ENCODE peak calls at places on chromosomes 1 and 21, in six cellular contexts. One of them, this sample, is unnamed.

GRCh38 chr1:109657970-109658369 is 2.1 kb downstream of the GSTM4 start:
- DNase-seq in H1: no peak
- DNase-seq in H9: no peak
- DNase-seq in neuronal stem cell: no peak
- DNase-seq in IMR-90: no peak
- DNase-seq in trophoblast cell: no peak
- DNase-seq in this sample: no peak

GRCh38 chr21:41923641-41924342 is 30.0 kb downstream of the C2CD2 start:
- DNase-seq in H1: no peak
- DNase-seq in H9: no peak
- DNase-seq in neuronal stem cell: no peak
- DNase-seq in IMR-90: peak; percentile 47
- DNase-seq in trophoblast cell: no peak
- DNase-seq in this sample: no peak

GRCh38 chr1:42136466-42136865 is 16.7 kb upstream of the GUCA2B start:
- DNase-seq in H1: peak; percentile 8
- DNase-seq in H9: no peak
- DNase-seq in neuronal stem cell: no peak
- DNase-seq in IMR-90: no peak
- DNase-seq in trophoblast cell: no peak
- DNase-seq in this sample: no peak

GRCh38 chr1:94095112-94095637 is 25.8 kb downstream of the ABCA4 start:
- DNase-seq in H1: no peak
- DNase-seq in H9: no peak
- DNase-seq in neuronal stem cell: no peak
- DNase-seq in IMR-90: peak; percentile 95
- DNase-seq in trophoblast cell: no peak
- DNase-seq in this sample: peak; percentile 43

GRCh38 chr1:46343351-46343695 is 2.7 kb downstream of the NSUN4 start:
- DNase-seq in H1: no peak
- DNase-seq in H9: no peak
- DNase-seq in neuronal stem cell: no peak
- DNase-seq in IMR-90: no peak
- DNase-seq in trophoblast cell: no peak
- DNase-seq in this sample: no peak

GRCh38 chr1:80656011-80656627 is 1144.6 kb upstream of the ADGRL2 start:
- DNase-seq in H1: no peak
- DNase-seq in H9: peak; percentile 46
- DNase-seq in neuronal stem cell: no peak
- DNase-seq in IMR-90: no peak
- DNase-seq in trophoblast cell: peak; percentile 32
- DNase-seq in this sample: peak; percentile 25

GRCh38 chr1:49358036-49358435 is 581.3 kb upstream of the BEND5 start:
- DNase-seq in H1: no peak
- DNase-seq in H9: no peak
- DNase-seq in neuronal stem cell: no peak
- DNase-seq in IMR-90: no peak
- DNase-seq in trophoblast cell: no peak
- DNase-seq in this sample: no peak

GRCh38 chr1:176691251-176692228 is 228.6 kb downstream of the PAPPA2 start:
- DNase-seq in H1: no peak
- DNase-seq in H9: peak; percentile 61
- DNase-seq in neuronal stem cell: peak; percentile 58
- DNase-seq in IMR-90: peak; percentile 43
- DNase-seq in trophoblast cell: peak; percentile 69
- DNase-seq in this sample: peak; percentile 48

GRCh38 chr1:15939181-15940109 is 36.5 kb downstream of the ZBTB17 start:
- DNase-seq in H1: peak; percentile 38
- DNase-seq in H9: no peak
- DNase-seq in neuronal stem cell: no peak
- DNase-seq in IMR-90: peak; percentile 63
- DNase-seq in trophoblast cell: peak; percentile 82
- DNase-seq in this sample: peak; percentile 83

GRCh38 chr1:65189716-65190115 is 41.7 kb downstream of the AK4 start:
- DNase-seq in H1: no peak
- DNase-seq in H9: no peak
- DNase-seq in neuronal stem cell: no peak
- DNase-seq in IMR-90: peak; percentile 44
- DNase-seq in trophoblast cell: no peak
- DNase-seq in this sample: peak; percentile 27

GRCh38 chr1:116130376-116130775 is 19.2 kb downstream of the MAB21L3 start:
- DNase-seq in H1: no peak
- DNase-seq in H9: no peak
- DNase-seq in neuronal stem cell: no peak
- DNase-seq in IMR-90: no peak
- DNase-seq in trophoblast cell: no peak
- DNase-seq in this sample: no peak

GRCh38 chr1:3522112-3522511 is 67.6 kb downstream of the ARHGEF16 start:
- DNase-seq in H1: no peak
- DNase-seq in H9: no peak
- DNase-seq in neuronal stem cell: no peak
- DNase-seq in IMR-90: no peak
- DNase-seq in trophoblast cell: no peak
- DNase-seq in this sample: no peak

GRCh38 chr1:34125721-34126380 is 39.2 kb downstream of the CSMD2 start:
- DNase-seq in H1: peak; percentile 20
- DNase-seq in H9: no peak
- DNase-seq in neuronal stem cell: no peak
- DNase-seq in IMR-90: no peak
- DNase-seq in trophoblast cell: no peak
- DNase-seq in this sample: no peak

GRCh38 chr1:12161662-12162458 is 4.9 kb upstream of the TNFRSF1B start:
- DNase-seq in H1: no peak
- DNase-seq in H9: peak; percentile 65
- DNase-seq in neuronal stem cell: no peak
- DNase-seq in IMR-90: peak; percentile 94
- DNase-seq in trophoblast cell: peak; percentile 87
- DNase-seq in this sample: peak; percentile 88

GRCh38 chr1:41592451-41593125 is 108.1 kb upstream of the EDN2 start:
- DNase-seq in H1: no peak
- DNase-seq in H9: no peak
- DNase-seq in neuronal stem cell: no peak
- DNase-seq in IMR-90: no peak
- DNase-seq in trophoblast cell: no peak
- DNase-seq in this sample: no peak

GRCh38 chr1:82464362-82464931 is 663.7 kb downstream of the ADGRL2 start:
- DNase-seq in H1: no peak
- DNase-seq in H9: no peak
- DNase-seq in neuronal stem cell: no peak
- DNase-seq in IMR-90: no peak
- DNase-seq in trophoblast cell: no peak
- DNase-seq in this sample: peak; percentile 78

GRCh38 chr1:28067523-28068090 is 20.8 kb downstream of the EYA3 start:
- DNase-seq in H1: no peak
- DNase-seq in H9: no peak
- DNase-seq in neuronal stem cell: no peak
- DNase-seq in IMR-90: peak; percentile 57
- DNase-seq in trophoblast cell: no peak
- DNase-seq in this sample: no peak

GRCh38 chr21:32094792-32095191 is 184.1 kb downstream of the MIS18A start:
- DNase-seq in H1: no peak
- DNase-seq in H9: peak; percentile 45
- DNase-seq in neuronal stem cell: no peak
- DNase-seq in IMR-90: peak; percentile 46
- DNase-seq in trophoblast cell: peak; percentile 12
- DNase-seq in this sample: peak; percentile 14

GRCh38 chr1:96281491-96281890 is 440.1 kb upstream of the PTBP2 start:
- DNase-seq in H1: no peak
- DNase-seq in H9: no peak
- DNase-seq in neuronal stem cell: no peak
- DNase-seq in IMR-90: no peak
- DNase-seq in trophoblast cell: no peak
- DNase-seq in this sample: no peak

GRCh38 chr1:213053455-213053854 is 2.4 kb downstream of the RPS6KC1 start:
- DNase-seq in H1: no peak
- DNase-seq in H9: no peak
- DNase-seq in neuronal stem cell: no peak
- DNase-seq in IMR-90: no peak
- DNase-seq in trophoblast cell: no peak
- DNase-seq in this sample: no peak

GRCh38 chr1:186763107-186763506 is 65.6 kb upstream of the PLA2G4A start:
- DNase-seq in H1: no peak
- DNase-seq in H9: no peak
- DNase-seq in neuronal stem cell: no peak
- DNase-seq in IMR-90: peak; percentile 83
- DNase-seq in trophoblast cell: peak; percentile 48
- DNase-seq in this sample: peak; percentile 82

GRCh38 chr1:228376262-228376628 is 30.4 kb downstream of the TRIM11 start:
- DNase-seq in H1: no peak
- DNase-seq in H9: no peak
- DNase-seq in neuronal stem cell: no peak
- DNase-seq in IMR-90: no peak
- DNase-seq in trophoblast cell: no peak
- DNase-seq in this sample: peak; percentile 40

GRCh38 chr1:33692216-33693188 is 171.4 kb upstream of the HMGB4 start:
- DNase-seq in H1: no peak
- DNase-seq in H9: no peak
- DNase-seq in neuronal stem cell: no peak
- DNase-seq in IMR-90: no peak
- DNase-seq in trophoblast cell: no peak
- DNase-seq in this sample: no peak

GRCh38 chr21:38499296-38499695 is 1.0 kb upstream of the ERG start:
- DNase-seq in H1: no peak
- DNase-seq in H9: no peak
- DNase-seq in neuronal stem cell: no peak
- DNase-seq in IMR-90: no peak
- DNase-seq in trophoblast cell: no peak
- DNase-seq in this sample: peak; percentile 14

GRCh38 chr1:53073899-53074311 is 11.9 kb downstream of the PODN start:
- DNase-seq in H1: no peak
- DNase-seq in H9: peak; percentile 14
- DNase-seq in neuronal stem cell: no peak
- DNase-seq in IMR-90: no peak
- DNase-seq in trophoblast cell: no peak
- DNase-seq in this sample: no peak

GRCh38 chr1:214496126-214496525 is 55.3 kb downstream of the PTPN14 start:
- DNase-seq in H1: no peak
- DNase-seq in H9: no peak
- DNase-seq in neuronal stem cell: no peak
- DNase-seq in IMR-90: no peak
- DNase-seq in trophoblast cell: no peak
- DNase-seq in this sample: peak; percentile 35

GRCh38 chr1:67818725-67819301 is 14.5 kb downstream of the GNG12 start:
- DNase-seq in H1: no peak
- DNase-seq in H9: no peak
- DNase-seq in neuronal stem cell: no peak
- DNase-seq in IMR-90: no peak
- DNase-seq in trophoblast cell: peak; percentile 97
- DNase-seq in this sample: no peak

GRCh38 chr1:68321084-68321685 is 88.9 kb upstream of the WLS start:
- DNase-seq in H1: peak; percentile 56
- DNase-seq in H9: peak; percentile 77
- DNase-seq in neuronal stem cell: peak; percentile 27
- DNase-seq in IMR-90: peak; percentile 61
- DNase-seq in trophoblast cell: peak; percentile 51
- DNase-seq in this sample: peak; percentile 67

GRCh38 chr1:4654764-4655673 is 610 bp downstream of the AJAP1 start:
- DNase-seq in H1: peak; percentile 67
- DNase-seq in H9: no peak
- DNase-seq in neuronal stem cell: no peak
- DNase-seq in IMR-90: no peak
- DNase-seq in trophoblast cell: no peak
- DNase-seq in this sample: no peak
- H3K9me3 ChIP-seq in H1: no peaks in the 10 kb centered on the region
- H3K9me3 ChIP-seq in H9: no peaks in the 10 kb centered on the region
- H3K9me3 ChIP-seq in neuronal stem cell: no peaks in the 10 kb centered on the region
- H3K9me3 ChIP-seq in IMR-90: no peaks in the 10 kb centered on the region
- H3K9me3 ChIP-seq in trophoblast cell: no peaks in the 10 kb centered on the region
- H3K9me3 ChIP-seq in this sample: no peaks in the 10 kb centered on the region

DNA sequence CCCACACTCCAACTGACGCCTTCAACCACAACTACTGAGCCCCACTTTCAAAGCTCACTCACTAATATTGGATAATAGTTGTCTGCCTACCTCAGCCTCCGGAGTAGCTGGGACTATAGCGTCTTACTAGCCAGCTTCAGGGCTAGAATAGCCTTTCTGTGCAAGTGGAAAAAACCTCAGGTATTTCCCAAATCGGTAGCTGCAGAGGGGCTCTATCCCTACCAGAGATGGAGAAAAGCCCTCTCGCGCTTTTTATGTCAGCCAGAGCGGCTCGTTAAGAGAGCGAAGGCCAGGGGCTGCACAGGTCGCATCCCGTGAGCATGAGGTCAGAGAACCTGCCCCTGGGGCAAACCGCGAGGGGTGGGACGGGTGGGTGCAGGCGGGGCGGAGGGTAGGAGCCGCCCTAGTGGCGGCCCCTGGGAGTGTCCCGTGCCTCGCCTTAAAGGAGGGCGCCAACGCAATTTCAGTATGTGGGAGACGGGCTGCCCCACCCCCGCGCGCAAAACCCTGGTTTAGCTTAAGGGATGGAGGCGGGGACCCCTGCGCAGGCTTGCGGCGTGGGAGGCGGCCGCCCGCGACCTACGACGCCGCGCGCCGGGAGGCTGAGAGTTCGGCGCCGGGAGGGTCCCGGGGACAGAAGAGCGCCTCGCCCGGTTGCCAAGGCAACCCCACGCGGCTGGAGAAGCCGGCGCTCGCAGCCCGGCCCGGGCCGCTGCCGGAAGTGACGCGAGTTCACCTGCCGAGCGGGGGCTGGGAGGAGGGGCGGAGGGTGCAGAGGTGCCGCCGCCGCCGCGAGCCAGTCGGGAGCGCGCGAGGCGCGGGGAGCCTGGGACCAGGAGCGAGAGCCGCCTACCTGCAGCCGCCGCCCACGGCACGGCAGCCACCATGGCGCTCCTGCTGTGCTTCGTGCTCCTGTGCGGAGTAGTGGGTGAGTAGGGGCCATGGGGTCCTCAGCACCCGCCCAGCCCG is at the start of gene CXADR:
- DNase-seq in H1: peak; percentile 94
- DNase-seq in H9: peak; percentile 93
- DNase-seq in neuronal stem cell: peak; percentile 92
- DNase-seq in IMR-90: no peak
- DNase-seq in trophoblast cell: peak; percentile 39
- DNase-seq in this sample: peak; percentile 33
- H4K8ac ChIP-seq in H1: peak within 1 kb of the TSS; percentile 99
- H4K8ac ChIP-seq in H9: no peak within 1 kb of the TSS
- H4K8ac ChIP-seq in neuronal stem cell: no peak within 1 kb of the TSS
- H4K8ac ChIP-seq in IMR-90: no peak within 1 kb of the TSS
- H4K8ac ChIP-seq in trophoblast cell: peak within 1 kb of the TSS; percentile 92
- H4K8ac ChIP-seq in this sample: no peak within 1 kb of the TSS

DNA sequence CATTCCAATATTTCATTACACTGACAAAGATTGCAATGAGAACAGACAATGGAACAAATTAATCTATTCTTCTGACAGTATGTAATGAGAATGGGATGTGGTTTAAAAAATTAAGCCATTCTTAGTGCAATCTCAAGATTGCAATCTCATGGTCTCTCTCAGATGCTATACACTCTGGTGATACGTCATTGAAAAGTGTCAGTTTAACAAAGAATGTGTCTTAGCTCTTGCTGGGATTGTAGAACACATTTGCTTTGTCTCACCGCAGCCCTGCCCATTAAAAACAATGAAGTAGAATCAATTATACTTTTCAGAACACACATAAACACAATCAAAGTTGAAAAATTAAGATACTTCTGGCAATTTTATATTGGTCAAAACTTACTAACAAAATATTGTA is 55.1 kb downstream of the LRRC53 start:
- DNase-seq in H1: no peak
- DNase-seq in H9: no peak
- DNase-seq in neuronal stem cell: no peak
- DNase-seq in IMR-90: no peak
- DNase-seq in trophoblast cell: no peak
- DNase-seq in this sample: no peak
- H3K9me3 ChIP-seq in H1: no peaks in the 10 kb centered on the region
- H3K9me3 ChIP-seq in H9: no peaks in the 10 kb centered on the region
- H3K9me3 ChIP-seq in neuronal stem cell: no peaks in the 10 kb centered on the region
- H3K9me3 ChIP-seq in IMR-90: no peaks in the 10 kb centered on the region
- H3K9me3 ChIP-seq in trophoblast cell: no peaks in the 10 kb centered on the region
- H3K9me3 ChIP-seq in this sample: no peaks in the 10 kb centered on the region

GRCh38 chr1:173223031-173223380 is 15.9 kb upstream of the TNFSF4 start:
- DNase-seq in H1: no peak
- DNase-seq in H9: no peak
- DNase-seq in neuronal stem cell: no peak
- DNase-seq in IMR-90: no peak
- DNase-seq in trophoblast cell: no peak
- DNase-seq in this sample: no peak
- H4K8ac ChIP-seq in H1: no peak overlapping the region
- H4K8ac ChIP-seq in H9: no peak overlapping the region
- H4K8ac ChIP-seq in neuronal stem cell: no peak overlapping the region
- H4K8ac ChIP-seq in IMR-90: no peak overlapping the region
- H4K8ac ChIP-seq in trophoblast cell: no peak overlapping the region
- H4K8ac ChIP-seq in this sample: no peak overlapping the region